ENCODE peak calls at places on chromosomes 16 and 17, in eight cellular contexts. L, F, G, W, D, J, I and P are unnamed samples. For H3K27me3, the result is how much of the 10 kb centered on the place peaks cover.

GRCh38 chr17:77609553-77610517 is 348.7 kb upstream of the TNRC6C start:
- DNase-seq in L (no peak), F (no peak), G (no peak), W (no peak), D (no peak), J (peak), I (peak), P (peak)

GRCh38 chr17:1865252-1866037 is 35.6 kb downstream of the RPA1 start:
- DNase-seq in L (no peak), F (no peak), G (peak), W (peak), D (no peak), J (no peak), I (peak), P (peak)

GRCh38 chr17:29042679-29043538 is at the start of gene PIPOX:
- DNase-seq in L (no peak), F (no peak), G (peak), W (peak), D (no peak), J (no peak), I (no peak), P (no peak)

GRCh38 chr17:68378202-68379149 is 78.8 kb downstream of the WIPI1 start:
- DNase-seq in L (peak), F (no peak), G (peak), W (no peak), D (peak), J (peak), I (no peak), P (no peak)

GRCh38 chr16:49825006-49825405 is 30.9 kb downstream of the ZNF423 start:
- DNase-seq in L (no peak), F (no peak), G (no peak), W (no peak), D (no peak), J (no peak), I (no peak), P (no peak)

GRCh38 chr16:75109732-75110243 is 6.8 kb downstream of the LDHD start:
- DNase-seq in L (peak), F (no peak), G (peak), W (no peak), D (no peak), J (no peak), I (no peak), P (no peak)

GRCh38 chr16:22739077-22739476 is 74.9 kb upstream of the HS3ST2 start:
- DNase-seq in L (no peak), F (no peak), G (no peak), W (no peak), D (no peak), J (no peak), I (no peak), P (no peak)

GRCh38 chr16:23668225-23668624 is 10.5 kb upstream of the PLK1 start:
- DNase-seq in L (no peak), F (no peak), G (no peak), W (no peak), D (no peak), J (no peak), I (no peak), P (no peak)

GRCh38 chr17:73481672-73482071 is 162.6 kb downstream of the SDK2 start:
- DNase-seq in L (no peak), F (no peak), G (no peak), W (no peak), D (no peak), J (no peak), I (no peak), P (no peak)

GRCh38 chr17:61618950-61619349 is 27.9 kb upstream of the NACA2 start:
- DNase-seq in L (no peak), F (no peak), G (no peak), W (no peak), D (no peak), J (no peak), I (no peak), P (no peak)

GRCh38 chr16:50611332-50611934 is 63.2 kb downstream of the NKD1 start:
- DNase-seq in L (peak), F (no peak), G (no peak), W (no peak), D (no peak), J (no peak), I (no peak), P (no peak)

GRCh38 chr17:969767-970387 is 9.7 kb downstream of the NXN start:
- DNase-seq in L (peak), F (no peak), G (no peak), W (no peak), D (no peak), J (no peak), I (no peak), P (no peak)

GRCh38 chr17:67435122-67435521 is 58.0 kb downstream of the PITPNC1 start:
- DNase-seq in L (no peak), F (no peak), G (no peak), W (no peak), D (no peak), J (no peak), I (peak), P (no peak)

GRCh38 chr16:19823322-19823721 is 61.3 kb downstream of the GPRC5B start:
- DNase-seq in L (no peak), F (no peak), G (no peak), W (no peak), D (no peak), J (no peak), I (no peak), P (no peak)

GRCh38 chr17:41885733-41886132 is 20.5 kb upstream of the KLHL11 start:
- DNase-seq in L (no peak), F (no peak), G (no peak), W (peak), D (no peak), J (no peak), I (no peak), P (no peak)

GRCh38 chr16:56288019-56288418 is 96.7 kb downstream of the GNAO1 start:
- DNase-seq in L (no peak), F (no peak), G (no peak), W (no peak), D (no peak), J (no peak), I (no peak), P (no peak)

GRCh38 chr17:4450710-4451316 is 17.1 kb downstream of the SPNS3 start:
- DNase-seq in L (no peak), F (no peak), G (no peak), W (no peak), D (no peak), J (no peak), I (no peak), P (no peak)

GRCh38 chr16:27547134-27547533 is 2.6 kb downstream of the GTF3C1 start:
- DNase-seq in L (no peak), F (peak), G (no peak), W (no peak), D (no peak), J (peak), I (no peak), P (no peak)

DNA sequence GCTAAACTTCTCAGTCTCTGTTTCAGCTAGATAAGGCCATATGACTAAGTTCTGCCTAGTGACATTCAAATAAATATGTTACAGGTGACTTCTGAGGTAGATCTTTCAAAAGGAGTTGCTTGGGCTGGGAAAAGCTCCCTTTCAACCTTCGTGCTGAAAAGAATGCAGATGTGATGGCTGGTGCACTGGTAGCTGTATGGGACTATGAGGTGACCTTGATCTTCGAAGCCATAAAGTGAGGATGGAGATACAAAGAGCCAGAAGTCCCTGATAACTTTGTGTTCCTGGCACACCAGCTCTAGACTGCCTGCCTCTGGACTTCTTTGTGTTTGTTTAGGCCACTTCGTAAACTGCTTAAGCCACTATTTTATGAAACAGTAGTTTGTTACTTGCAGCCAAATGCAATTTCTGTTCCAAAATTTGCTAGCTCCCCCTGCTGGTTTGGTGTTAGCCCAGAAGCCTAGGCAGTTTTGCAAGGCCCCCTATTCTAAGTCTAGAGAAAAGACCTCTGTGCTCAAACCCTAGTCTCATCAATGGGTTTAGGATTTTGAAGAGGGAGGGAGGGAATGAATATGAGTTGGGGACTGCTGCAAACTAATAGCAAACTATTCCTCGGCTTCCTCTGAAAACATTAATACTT is 23.3 kb upstream of the ERCC4 start:
- DNase-seq in L (no peak), F (no peak), G (no peak), W (peak), D (no peak), J (no peak), I (no peak), P (no peak)
- H3K27me3 ChIP-seq in L (under half), F (under half), G (under half), W (under half), D (under half), J (under half), I (under half), P (under half)

DNA sequence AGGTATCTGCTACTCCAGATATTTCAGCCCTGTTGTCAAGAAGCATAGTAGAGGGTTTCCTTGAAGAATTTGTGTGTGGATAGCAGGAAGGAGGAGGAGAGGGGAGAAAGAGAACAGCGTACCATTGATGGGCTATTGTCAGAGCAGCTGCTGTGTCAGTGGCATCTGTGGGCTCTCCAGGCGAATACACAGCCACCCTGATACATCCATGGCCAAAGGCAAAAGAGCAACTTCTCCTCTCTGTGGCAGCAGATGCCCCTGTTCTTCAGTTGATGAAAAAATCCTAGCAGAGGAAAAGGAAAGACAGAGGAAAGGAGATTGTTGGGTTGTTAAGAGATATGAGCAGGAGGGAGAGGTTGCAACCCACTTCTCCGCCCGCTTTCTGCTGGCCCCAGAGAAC is 12.2 kb upstream of the KCNJ2 start:
- DNase-seq in L (no peak), F (no peak), G (no peak), W (no peak), D (no peak), J (no peak), I (no peak), P (no peak)
- H3K27me3 ChIP-seq in L (under half), F (under half), G (under half), W (under half), D (under half), J (under half), I (under half), P (under half)

GRCh38 chr17:15343749-15344148 is 2.4 kb upstream of the TEKT3 start:
- DNase-seq in L (no peak), F (no peak), G (no peak), W (no peak), D (no peak), J (no peak), I (no peak), P (no peak)

GRCh38 chr17:15341966-15342365 is 569 bp upstream of the TEKT3 start:
- DNase-seq in L (no peak), F (no peak), G (no peak), W (no peak), D (no peak), J (no peak), I (no peak), P (no peak)

GRCh38 chr17:15342460-15342859 is 1.1 kb upstream of the TEKT3 start:
- DNase-seq in L (no peak), F (no peak), G (no peak), W (no peak), D (no peak), J (no peak), I (no peak), P (no peak)

GRCh38 chr17:15341385-15341849 is at the start of gene TEKT3:
- DNase-seq in L (peak), F (peak), G (peak), W (no peak), D (peak), J (peak), I (no peak), P (no peak)

DNA sequence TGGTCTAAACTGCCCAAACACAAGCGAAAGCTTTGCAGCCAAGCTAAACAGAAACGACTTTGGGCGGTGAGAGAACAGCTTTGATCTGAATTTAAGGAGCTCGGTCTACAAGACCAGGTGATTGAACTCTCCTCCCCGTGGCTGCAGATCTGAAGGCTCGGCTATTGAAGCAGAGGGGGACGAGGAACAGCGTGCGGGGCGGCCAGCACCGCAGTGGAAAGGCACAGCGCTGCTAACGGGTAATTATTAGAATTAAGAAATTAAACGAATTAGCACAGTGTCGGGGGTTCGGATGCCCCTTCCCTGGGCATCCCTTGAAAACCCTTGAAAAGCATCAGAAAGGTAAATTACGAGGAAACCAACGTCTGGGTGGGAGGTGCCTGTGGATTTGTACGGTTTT is 431 bp downstream of the TEKT3 start:
- DNase-seq in L (no peak), F (no peak), G (no peak), W (no peak), D (no peak), J (no peak), I (no peak), P (no peak)
- H3K27me3 ChIP-seq in L (under half), F (under half), G (under half), W (under half), D (under half), J (under half), I (under half), P (under half)

GRCh38 chr16:66155933-66156332 is 210.6 kb upstream of the CDH5 start:
- DNase-seq in L (no peak), F (no peak), G (no peak), W (no peak), D (no peak), J (no peak), I (no peak), P (no peak)

GRCh38 chr16:66156538-66156937 is 210.0 kb upstream of the CDH5 start:
- DNase-seq in L (no peak), F (no peak), G (no peak), W (no peak), D (no peak), J (no peak), I (no peak), P (no peak)

GRCh38 chr16:66154801-66155200 is 211.7 kb upstream of the CDH5 start:
- DNase-seq in L (no peak), F (no peak), G (no peak), W (no peak), D (no peak), J (no peak), I (no peak), P (no peak)

GRCh38 chr16:66150691-66151090 is 215.8 kb upstream of the CDH5 start:
- DNase-seq in L (no peak), F (no peak), G (no peak), W (no peak), D (no peak), J (no peak), I (no peak), P (no peak)

GRCh38 chr16:66152841-66153525 is 213.5 kb upstream of the CDH5 start:
- DNase-seq in L (no peak), F (no peak), G (no peak), W (no peak), D (no peak), J (no peak), I (no peak), P (no peak)
- H3K27me3 ChIP-seq in L (under half), F (under half), G (under half), W (under half), D (under half), J (under half), I (under half), P (under half)

GRCh38 chr17:79695293-79696158 is 35.2 kb upstream of the ENPP7 start:
- DNase-seq in L (no peak), F (no peak), G (no peak), W (no peak), D (no peak), J (no peak), I (no peak), P (no peak)
- H3K27me3 ChIP-seq in L (under half), F (under half), G (under half), W (under half), D (under half), J (under half), I (under half), P (under half)

GRCh38 chr17:48356866-48357265 is 73.1 kb downstream of the SKAP1 start:
- DNase-seq in L (no peak), F (no peak), G (no peak), W (no peak), D (no peak), J (no peak), I (no peak), P (no peak)

GRCh38 chr17:48348352-48348751 is 81.7 kb downstream of the SKAP1 start:
- DNase-seq in L (no peak), F (no peak), G (no peak), W (no peak), D (no peak), J (no peak), I (no peak), P (no peak)

GRCh38 chr17:48351916-48352332 is 78.1 kb downstream of the SKAP1 start:
- DNase-seq in L (no peak), F (no peak), G (no peak), W (no peak), D (no peak), J (no peak), I (no peak), P (peak)

GRCh38 chr17:48357727-48358126 is 72.3 kb downstream of the SKAP1 start:
- DNase-seq in L (no peak), F (no peak), G (no peak), W (no peak), D (no peak), J (no peak), I (no peak), P (no peak)

GRCh38 chr17:48352630-48353029 is 77.4 kb downstream of the SKAP1 start:
- DNase-seq in L (no peak), F (no peak), G (no peak), W (no peak), D (no peak), J (no peak), I (no peak), P (no peak)
- H3K27me3 ChIP-seq in L (under half), F (under half), G (under half), W (half or more), D (under half), J (under half), I (under half), P (under half)

DNA sequence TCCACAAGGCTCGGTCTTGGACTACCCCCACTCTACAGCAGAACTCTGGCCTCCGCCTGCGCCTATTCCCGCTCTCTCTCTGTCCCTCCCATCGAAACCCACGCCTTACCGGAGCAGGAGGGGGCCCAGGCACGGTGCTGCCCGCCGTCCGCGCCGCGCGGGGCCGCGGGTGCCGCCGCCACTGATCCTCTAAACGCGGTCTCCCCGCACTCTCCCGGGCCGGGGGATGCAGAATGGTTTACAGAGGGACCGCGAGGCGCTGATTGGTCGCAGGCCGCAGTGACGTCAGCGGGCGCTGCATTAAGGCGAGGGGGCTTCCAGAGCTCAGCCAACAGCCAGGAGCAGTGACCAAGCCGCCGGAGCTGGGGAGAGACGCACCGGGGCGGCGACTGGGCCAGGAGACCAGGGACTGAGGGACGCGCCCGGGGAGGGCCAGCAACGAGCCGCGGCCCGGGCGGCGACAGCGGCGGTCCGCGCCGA is 780 bp upstream of the LHX1 start:
- DNase-seq in L (no peak), F (no peak), G (no peak), W (peak), D (no peak), J (no peak), I (no peak), P (no peak)
- H3K27me3 ChIP-seq in L (under half), F (under half), G (under half), W (under half), D (half or more), J (under half), I (half or more), P (half or more)

DNA sequence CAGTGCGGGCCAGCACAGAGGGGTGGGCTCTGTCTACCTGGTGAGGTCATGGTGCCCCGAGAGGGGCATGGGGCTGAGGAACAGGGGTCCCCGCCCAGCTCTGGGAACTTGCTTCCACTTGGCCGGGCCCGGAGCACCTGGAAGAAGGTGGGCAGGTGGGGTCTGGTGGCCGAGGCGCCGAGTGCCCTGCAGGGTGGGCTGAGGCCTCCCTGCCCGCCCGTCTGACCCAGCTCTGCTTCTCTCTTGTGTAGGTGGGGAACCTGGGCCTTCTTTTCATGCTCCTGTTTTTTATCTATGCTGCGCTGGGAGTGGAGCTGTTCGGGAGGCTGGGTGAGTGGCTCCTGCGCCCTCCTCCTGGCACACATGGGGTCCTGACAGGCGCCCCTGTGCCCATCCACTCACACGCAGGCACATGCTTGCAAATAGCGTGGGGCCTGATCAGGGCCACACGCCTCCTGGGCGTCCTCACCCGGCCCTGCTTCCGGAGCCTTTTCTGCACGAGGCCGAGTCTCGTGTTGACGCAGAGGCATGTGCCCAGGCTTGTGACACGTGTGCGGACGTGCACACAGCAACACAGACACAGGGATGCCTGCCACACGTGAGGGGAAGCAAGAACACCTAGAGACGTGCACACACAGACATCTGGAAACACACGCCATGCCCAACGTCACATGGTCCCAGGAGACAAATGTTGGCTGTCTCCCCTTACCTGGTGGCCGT is 8.2 kb downstream of the TPSG1 start:
- DNase-seq in L (no peak), F (no peak), G (no peak), W (no peak), D (no peak), J (no peak), I (no peak), P (no peak)
- H3K27me3 ChIP-seq in L (under half), F (under half), G (under half), W (under half), D (under half), J (under half), I (under half), P (under half)

GRCh38 chr16:73031155-73031866 is 16.6 kb downstream of the ZFHX3 start:
- DNase-seq in L (no peak), F (no peak), G (no peak), W (peak), D (no peak), J (no peak), I (no peak), P (no peak)

GRCh38 chr16:73036074-73036826 is 11.7 kb downstream of the ZFHX3 start:
- DNase-seq in L (no peak), F (peak), G (no peak), W (peak), D (no peak), J (no peak), I (no peak), P (no peak)

GRCh38 chr16:73034374-73034773 is 13.6 kb downstream of the ZFHX3 start:
- DNase-seq in L (no peak), F (peak), G (no peak), W (no peak), D (no peak), J (no peak), I (no peak), P (no peak)

GRCh38 chr16:73033271-73033998 is 14.5 kb downstream of the ZFHX3 start:
- DNase-seq in L (no peak), F (peak), G (no peak), W (peak), D (no peak), J (no peak), I (no peak), P (no peak)

GRCh38 chr16:73032548-73033270 is 15.2 kb downstream of the ZFHX3 start:
- DNase-seq in L (no peak), F (peak), G (no peak), W (no peak), D (no peak), J (no peak), I (no peak), P (no peak)
- H3K27me3 ChIP-seq in L (under half), F (under half), G (under half), W (under half), D (under half), J (under half), I (under half), P (under half)